ENCODE peak calls at places on chromosomes 3 and 15, in five cellular contexts. V, S, R, L and M are unnamed samples.

GRCh38 chr3:141656771-141657170 is 81.3 kb upstream of the RNF7 start:
- DNase-seq in V (no peak), S (no peak), R (no peak), L (no peak), M (no peak)

GRCh38 chr3:158725348-158725966 is 6.8 kb downstream of the RARRES1 start:
- DNase-seq in V (no peak), S (peak), R (no peak), L (no peak), M (peak)

GRCh38 chr3:107598926-107599754 is 76.4 kb downstream of the BBX start:
- DNase-seq in V (no peak), S (no peak), R (peak), L (peak), M (peak)

GRCh38 chr3:124812291-124813265 is 74.6 kb downstream of the ITGB5 start:
- DNase-seq in V (peak), S (peak), R (no peak), L (peak), M (peak)

GRCh38 chr3:158167737-158168469 is 58.0 kb downstream of the RSRC1 start:
- DNase-seq in V (no peak), S (peak), R (no peak), L (no peak), M (peak)

GRCh38 chr15:74036271-74037170 is 42.0 kb downstream of the PML start:
- DNase-seq in V (peak), S (peak), R (no peak), L (peak), M (no peak)

GRCh38 chr3:171374661-171375285 is 85.4 kb downstream of the TNIK start:
- DNase-seq in V (no peak), S (no peak), R (no peak), L (no peak), M (peak)

GRCh38 chr3:16828815-16829214 is 55.9 kb upstream of the PLCL2 start:
- DNase-seq in V (peak), S (peak), R (peak), L (peak), M (peak)

GRCh38 chr15:27414168-27414870 is 443.3 kb downstream of the GABRG3 start:
- DNase-seq in V (no peak), S (no peak), R (no peak), L (no peak), M (no peak)

GRCh38 chr3:100629728-100630127 is 20.3 kb downstream of the ADGRG7 start:
- DNase-seq in V (no peak), S (no peak), R (no peak), L (no peak), M (peak)

GRCh38 chr3:155323063-155323666 is 29.7 kb upstream of the STRIT1 start:
- DNase-seq in V (no peak), S (peak), R (no peak), L (peak), M (peak)

GRCh38 chr3:13268961-13269391 is 151.1 kb downstream of the NUP210 start:
- DNase-seq in V (no peak), S (no peak), R (no peak), L (no peak), M (no peak)

GRCh38 chr15:28265334-28266019 is 56.5 kb downstream of the HERC2 start:
- DNase-seq in V (no peak), S (no peak), R (no peak), L (no peak), M (no peak)

GRCh38 chr3:52155912-52156311 is 1.7 kb upstream of the POC1A start:
- DNase-seq in V (no peak), S (no peak), R (no peak), L (no peak), M (no peak)

GRCh38 chr3:52153389-52154096 is 680 bp downstream of the POC1A start:
- DNase-seq in V (no peak), S (peak), R (no peak), L (peak), M (peak)

GRCh38 chr3:52150860-52151259 is 3.4 kb downstream of the POC1A start:
- DNase-seq in V (no peak), S (no peak), R (no peak), L (no peak), M (no peak)

GRCh38 chr3:52150357-52150756 is 3.9 kb downstream of the POC1A start:
- DNase-seq in V (no peak), S (no peak), R (no peak), L (no peak), M (no peak)

DNA sequence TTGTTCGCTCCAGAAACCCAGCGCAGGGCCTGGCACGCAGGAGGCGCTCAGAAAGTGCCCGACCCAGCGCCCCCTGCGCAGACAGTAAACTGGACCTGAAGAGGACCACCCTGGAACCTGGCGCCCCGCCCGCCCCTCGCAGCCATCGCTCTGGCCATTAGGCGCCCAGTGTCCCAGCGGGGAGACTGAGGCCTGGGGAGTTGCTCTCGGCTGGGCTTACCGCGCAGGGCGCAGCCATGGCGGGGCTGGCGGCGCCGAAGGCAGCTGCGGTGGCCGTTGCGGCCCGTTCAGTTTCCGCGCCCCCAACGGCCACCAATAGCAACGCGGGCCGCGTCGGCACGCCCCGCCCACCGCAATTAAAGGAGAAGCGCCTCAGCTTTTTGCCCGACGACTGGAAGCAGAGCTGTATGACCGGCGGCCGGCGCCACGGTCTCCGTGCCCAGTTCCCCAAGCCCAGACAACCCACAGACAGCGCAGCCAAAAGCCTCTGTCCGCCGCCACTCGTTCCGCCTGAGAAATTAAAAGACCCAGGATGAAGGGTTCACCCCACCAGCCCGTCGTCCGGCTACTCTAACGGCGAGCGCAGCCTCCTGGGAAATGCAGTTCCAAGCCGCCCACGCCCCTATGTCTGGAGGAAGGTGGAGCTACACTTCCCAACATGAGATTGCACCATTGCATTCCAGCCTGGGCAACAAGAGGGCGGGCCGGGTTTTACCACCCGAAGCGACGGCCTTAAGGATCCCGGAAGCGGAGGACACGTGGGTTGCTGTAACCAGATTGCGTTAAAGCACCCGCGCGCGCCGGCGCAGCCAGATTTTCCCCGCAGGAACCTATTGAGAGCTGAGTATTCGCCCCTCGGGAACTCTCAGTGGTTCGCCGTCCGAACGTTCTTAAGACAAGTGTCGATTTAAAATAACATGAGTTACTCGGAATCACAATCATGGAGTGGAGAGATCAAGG is at the start of gene POC1A:
- DNase-seq in V (peak), S (peak), R (peak), L (peak), M (peak)
- TF ChIP-seq POLR2A in V (no peak), S (peak), R (peak), L (peak), M (peak)

GRCh38 chr3:14301558-14301957 is 100.8 kb upstream of the SLC6A6 start:
- DNase-seq in V (no peak), S (no peak), R (no peak), L (no peak), M (no peak)
- TF ChIP-seq POLR2A in V (no peak), S (no peak), R (no peak), L (no peak), M (no peak)

GRCh38 chr3:128416578-128417150 is 50.0 kb downstream of the DNAJB8 start:
- DNase-seq in V (peak), S (peak), R (no peak), L (no peak), M (peak)

GRCh38 chr3:128418900-128419299 is 47.8 kb downstream of the DNAJB8 start:
- DNase-seq in V (no peak), S (no peak), R (no peak), L (no peak), M (no peak)

GRCh38 chr3:128413413-128414205 is 53.1 kb downstream of the DNAJB8 start:
- DNase-seq in V (no peak), S (no peak), R (no peak), L (no peak), M (peak)

GRCh38 chr3:128415110-128415772 is 51.4 kb downstream of the DNAJB8 start:
- DNase-seq in V (no peak), S (no peak), R (no peak), L (no peak), M (peak)

GRCh38 chr3:128415773-128416577 is 50.7 kb downstream of the DNAJB8 start:
- DNase-seq in V (no peak), S (no peak), R (no peak), L (no peak), M (peak)
- TF ChIP-seq POLR2A in V (no peak), S (no peak), R (no peak), L (no peak), M (no peak)

DNA sequence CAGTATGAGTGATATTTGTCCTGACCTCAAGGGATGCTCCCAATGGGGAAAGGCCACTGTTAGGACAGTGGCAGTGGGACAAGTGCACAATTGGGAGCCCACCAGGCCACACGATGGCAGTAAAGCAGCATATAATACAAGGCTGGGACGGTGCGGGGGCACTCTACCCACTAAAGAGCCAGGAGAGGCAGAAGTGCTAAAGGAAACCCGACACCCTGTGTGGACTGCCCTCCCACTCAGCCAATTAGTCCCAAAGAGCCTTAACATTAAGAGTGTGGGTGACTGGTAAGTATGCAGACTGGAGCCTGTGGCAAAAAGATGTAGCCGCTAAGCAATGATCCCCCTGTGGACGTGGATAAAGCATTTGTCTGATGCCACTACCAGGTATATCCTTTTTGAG is 8.2 kb upstream of the ZNF589 start:
- DNase-seq in V (peak), S (peak), R (peak), L (peak), M (peak)
- TF ChIP-seq POLR2A in V (no peak), S (no peak), R (no peak), L (no peak), M (no peak)

GRCh38 chr15:41258706-41259471 is 27.8 kb downstream of the CHP1 start:
- DNase-seq in V (peak), S (no peak), R (peak), L (peak), M (no peak)
- TF ChIP-seq POLR2A in V (no peak), S (no peak), R (no peak), L (peak), M (no peak)

GRCh38 chr15:75069301-75069925 is 46.0 kb downstream of the PPCDC start:
- DNase-seq in V (no peak), S (no peak), R (peak), L (no peak), M (no peak)
- TF ChIP-seq POLR2A in V (no peak), S (no peak), R (no peak), L (no peak), M (no peak)

GRCh38 chr15:89998141-89998661 is 2.9 kb upstream of the ZNF710 start:
- DNase-seq in V (no peak), S (peak), R (no peak), L (peak), M (peak)
- TF ChIP-seq POLR2A in V (no peak), S (no peak), R (no peak), L (peak), M (no peak)

DNA sequence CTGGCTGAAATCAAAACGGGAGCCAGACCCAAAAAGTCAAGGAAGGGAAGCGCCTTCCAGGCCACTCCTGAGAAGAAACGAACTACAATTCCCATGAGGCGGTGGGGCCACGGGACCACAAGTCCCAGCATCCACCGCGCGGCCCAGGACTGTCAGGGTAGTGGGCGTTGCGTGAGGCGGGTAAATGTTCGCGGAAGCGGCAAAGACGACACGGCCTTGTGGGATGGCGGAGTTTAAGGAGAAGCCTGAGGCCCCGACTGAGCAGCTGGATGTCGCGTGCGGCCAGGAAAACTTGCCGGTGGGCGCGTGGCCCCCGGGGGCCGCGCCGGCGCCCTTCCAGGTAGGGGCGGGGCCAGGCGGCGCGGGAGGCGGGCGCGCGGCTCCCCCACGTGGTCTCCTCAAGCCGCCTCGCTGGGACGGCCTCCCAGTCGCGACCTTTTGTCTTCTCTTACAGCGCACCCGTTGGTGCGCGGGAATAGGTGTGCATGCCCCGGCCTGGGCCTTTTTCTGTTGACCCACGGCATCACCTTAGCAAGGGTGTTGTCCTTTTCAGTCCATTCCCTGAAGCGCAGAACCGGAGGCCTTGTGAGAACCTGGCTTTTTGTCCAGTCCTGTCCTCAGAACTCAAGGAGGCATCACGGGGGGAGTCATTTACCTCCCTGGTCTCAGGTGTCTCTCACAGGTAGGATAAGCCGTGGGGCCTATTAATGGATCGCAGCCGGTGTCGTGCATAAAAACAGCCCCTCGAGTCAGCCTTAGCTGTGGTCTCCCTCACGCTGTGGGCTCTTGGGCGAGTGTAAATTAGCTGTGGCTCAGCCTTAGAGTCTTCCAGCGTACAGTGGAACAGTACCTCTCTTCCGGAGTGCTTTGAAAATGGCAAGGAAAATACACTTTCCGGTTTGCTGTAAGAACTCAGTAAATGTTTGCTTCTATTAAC is at the start of gene SETMAR:
- DNase-seq in V (peak), S (peak), R (peak), L (peak), M (peak)
- TF ChIP-seq POLR2A in V (no peak), S (peak), R (peak), L (peak), M (peak)

DNA sequence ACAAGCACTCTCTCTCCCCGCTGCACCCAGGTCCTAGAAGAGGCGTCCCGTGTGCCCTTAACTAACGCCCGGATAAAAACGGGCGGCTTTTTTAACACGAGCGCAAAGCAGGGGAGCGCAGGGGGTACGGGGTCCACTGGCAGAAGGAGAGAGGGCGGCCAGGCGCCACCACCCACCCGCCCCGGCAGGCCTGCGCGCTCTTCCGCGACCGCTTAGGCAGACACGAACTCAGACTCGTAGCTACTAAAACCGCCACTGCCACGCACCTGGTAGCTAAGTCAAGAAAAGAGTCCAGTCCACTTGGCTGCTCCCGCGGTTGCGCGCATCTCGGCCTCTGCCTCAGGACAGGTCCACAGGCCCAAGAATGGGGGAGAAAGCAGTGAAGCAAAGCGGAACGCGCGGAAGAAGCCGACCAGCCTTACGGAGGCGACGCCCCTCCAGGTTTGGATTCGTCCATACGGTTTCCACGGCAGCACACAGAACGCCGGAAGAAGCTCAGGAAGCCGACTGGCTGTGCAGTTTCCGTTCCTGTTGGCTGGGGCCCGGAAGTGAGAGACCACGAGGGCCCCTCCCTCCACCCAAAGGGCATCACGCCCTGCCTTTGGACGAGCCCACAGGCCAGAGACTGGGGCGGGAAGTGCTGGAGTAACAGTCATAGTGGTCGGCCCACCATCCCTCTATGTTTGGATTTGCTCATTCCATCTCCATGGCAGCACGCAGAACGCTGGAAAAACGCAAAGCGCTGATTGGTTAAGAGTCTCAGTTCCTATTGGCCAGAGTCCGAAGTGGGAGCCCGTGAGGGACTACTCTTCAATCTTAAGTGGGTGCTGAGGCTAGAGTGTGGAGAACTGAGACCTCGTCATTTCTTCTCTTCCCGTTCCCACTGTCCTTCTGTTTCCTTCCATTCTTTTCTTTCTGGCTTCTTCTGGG is at the start of gene ULK4:
- DNase-seq in V (peak), S (peak), R (peak), L (peak), M (peak)
- TF ChIP-seq POLR2A in V (no peak), S (peak), R (no peak), L (peak), M (peak)